ENCODE peak calls at places on chromosomes 12 and 14, in seven cellular contexts. B, R, D, P, E, N and G are unnamed samples.

GRCh38 chr12:54723653-54724256 is 75.6 kb upstream of the DCD start:
- DNase-seq in B (peak; percentile 53), R (no peak), D (no peak), P (no peak), E (peak; percentile 24), N (no peak), G (peak; percentile 54)

GRCh38 chr14:76413962-76414665 is 38.2 kb downstream of the ESRRB start:
- DNase-seq in B (no peak), R (no peak), D (no peak), P (no peak), E (no peak), N (no peak), G (no peak)

GRCh38 chr12:66538970-66539369 is 139.9 kb downstream of the GRIP1 start:
- DNase-seq in B (no peak), R (no peak), D (no peak), P (no peak), E (no peak), N (no peak), G (no peak)

GRCh38 chr14:93655078-93655750 is 133.1 kb downstream of the PRIMA1 start:
- DNase-seq in B (peak; percentile 37), R (no peak), D (no peak), P (no peak), E (no peak), N (no peak), G (peak; percentile 52)

GRCh38 chr12:60666895-60667294 is 1071.1 kb downstream of the SLC16A7 start:
- DNase-seq in B (no peak), R (no peak), D (no peak), P (no peak), E (no peak), N (no peak), G (no peak)

GRCh38 chr14:96901227-96901626 is 104.0 kb downstream of the VRK1 start:
- DNase-seq in B (peak; percentile 80), R (no peak), D (no peak), P (no peak), E (no peak), N (no peak), G (no peak)

GRCh38 chr12:42196728-42197603 is 41.1 kb downstream of the YAF2 start:
- DNase-seq in B (no peak), R (no peak), D (no peak), P (no peak), E (no peak), N (no peak), G (no peak)

GRCh38 chr14:59772252-59772651 is 98.3 kb downstream of the RTN1 start:
- DNase-seq in B (no peak), R (no peak), D (no peak), P (no peak), E (no peak), N (no peak), G (no peak)